ENCODE peak calls at places on chromosomes 13 and 19, in eight cellular contexts. One of them, this sample, is unnamed.

GRCh38 chr13:87893982-87894527 is 222.9 kb downstream of the SLITRK5 start:
- DNase-seq in tibial nerve: no peak
- DNase-seq in glutamatergic neuron: no peak
- DNase-seq in left lung: no peak
- DNase-seq in activated CD8-positive, alpha-beta T cell treated with anti-CD3 and anti-CD28 coated beads for 36 hours: no peak
- DNase-seq in colonic mucosa: no peak
- DNase-seq in psoas muscle: no peak
- DNase-seq in sigmoid colon: no peak
- DNase-seq in this sample: no peak

GRCh38 chr19:49718511-49718910 is 27.6 kb downstream of the CPT1C start:
- DNase-seq in left lung: no peak
- DNase-seq in colonic mucosa: no peak
- DNase-seq in activated CD8-positive, alpha-beta T cell treated with anti-CD3 and anti-CD28 coated beads for 36 hours: no peak
- DNase-seq in glutamatergic neuron: no peak
- DNase-seq in sigmoid colon: no peak
- DNase-seq in tibial nerve: no peak
- DNase-seq in psoas muscle: no peak
- DNase-seq in this sample: no peak

GRCh38 chr13:98918771-98919170 is 59.1 kb downstream of the DOCK9 start:
- DNase-seq in left lung: no peak
- DNase-seq in psoas muscle: no peak
- DNase-seq in activated CD8-positive, alpha-beta T cell treated with anti-CD3 and anti-CD28 coated beads for 36 hours: no peak
- DNase-seq in sigmoid colon: no peak
- DNase-seq in colonic mucosa: no peak
- DNase-seq in glutamatergic neuron: no peak
- DNase-seq in tibial nerve: no peak
- DNase-seq in this sample: no peak

GRCh38 chr13:45936621-45937020 is 85.1 kb upstream of the SIAH3 start:
- DNase-seq in left lung: no peak
- DNase-seq in sigmoid colon: no peak
- DNase-seq in colonic mucosa: no peak
- DNase-seq in glutamatergic neuron: no peak
- DNase-seq in tibial nerve: no peak
- DNase-seq in activated CD8-positive, alpha-beta T cell treated with anti-CD3 and anti-CD28 coated beads for 36 hours: no peak
- DNase-seq in psoas muscle: no peak
- DNase-seq in this sample: no peak

GRCh38 chr19:34282611-34283519 is 28.5 kb downstream of the GARRE1 start:
- DNase-seq in psoas muscle: no peak
- DNase-seq in activated CD8-positive, alpha-beta T cell treated with anti-CD3 and anti-CD28 coated beads for 36 hours: no peak
- DNase-seq in sigmoid colon: no peak
- DNase-seq in glutamatergic neuron: no peak
- DNase-seq in tibial nerve: no peak
- DNase-seq in left lung: no peak
- DNase-seq in colonic mucosa: no peak
- DNase-seq in this sample: peak

GRCh38 chr13:75544681-75545333 is 4.8 kb upstream of the UCHL3 start:
- DNase-seq in tibial nerve: no peak
- DNase-seq in left lung: no peak
- DNase-seq in activated CD8-positive, alpha-beta T cell treated with anti-CD3 and anti-CD28 coated beads for 36 hours: no peak
- DNase-seq in sigmoid colon: no peak
- DNase-seq in colonic mucosa: no peak
- DNase-seq in psoas muscle: no peak
- DNase-seq in glutamatergic neuron: no peak
- DNase-seq in this sample: no peak

GRCh38 chr19:16143399-16144215 is at the start of gene HSH2D:
- DNase-seq in colonic mucosa: peak
- DNase-seq in glutamatergic neuron: no peak
- DNase-seq in psoas muscle: peak
- DNase-seq in tibial nerve: no peak
- DNase-seq in activated CD8-positive, alpha-beta T cell treated with anti-CD3 and anti-CD28 coated beads for 36 hours: peak
- DNase-seq in sigmoid colon: no peak
- DNase-seq in left lung: peak
- DNase-seq in this sample: peak

GRCh38 chr19:32869369-32870153 is at the start of gene SLC7A9:
- DNase-seq in psoas muscle: peak
- DNase-seq in activated CD8-positive, alpha-beta T cell treated with anti-CD3 and anti-CD28 coated beads for 36 hours: no peak
- DNase-seq in sigmoid colon: peak
- DNase-seq in colonic mucosa: no peak
- DNase-seq in tibial nerve: no peak
- DNase-seq in glutamatergic neuron: no peak
- DNase-seq in left lung: no peak
- DNase-seq in this sample: no peak

GRCh38 chr19:10501971-10502523 is 1.1 kb downstream of the KEAP1 start:
- DNase-seq in left lung: peak
- DNase-seq in activated CD8-positive, alpha-beta T cell treated with anti-CD3 and anti-CD28 coated beads for 36 hours: peak
- DNase-seq in glutamatergic neuron: peak
- DNase-seq in sigmoid colon: peak
- DNase-seq in colonic mucosa: peak
- DNase-seq in psoas muscle: peak
- DNase-seq in tibial nerve: peak
- DNase-seq in this sample: peak

GRCh38 chr13:109707044-109707794 is 79.2 kb downstream of the IRS2 start:
- DNase-seq in activated CD8-positive, alpha-beta T cell treated with anti-CD3 and anti-CD28 coated beads for 36 hours: no peak
- DNase-seq in psoas muscle: no peak
- DNase-seq in sigmoid colon: no peak
- DNase-seq in tibial nerve: no peak
- DNase-seq in glutamatergic neuron: peak
- DNase-seq in left lung: no peak
- DNase-seq in colonic mucosa: peak
- DNase-seq in this sample: no peak

GRCh38 chr19:850979-851335 is 1.1 kb upstream of the ELANE start:
- DNase-seq in colonic mucosa: no peak
- DNase-seq in left lung: no peak
- DNase-seq in tibial nerve: no peak
- DNase-seq in glutamatergic neuron: no peak
- DNase-seq in psoas muscle: no peak
- DNase-seq in activated CD8-positive, alpha-beta T cell treated with anti-CD3 and anti-CD28 coated beads for 36 hours: no peak
- DNase-seq in sigmoid colon: no peak
- DNase-seq in this sample: no peak
- TF ChIP-seq CTCF in colonic mucosa: no peak
- TF ChIP-seq CTCF in left lung: no peak
- TF ChIP-seq CTCF in tibial nerve: no peak
- TF ChIP-seq CTCF in glutamatergic neuron: no peak
- TF ChIP-seq CTCF in psoas muscle: no peak
- TF ChIP-seq CTCF in activated CD8-positive, alpha-beta T cell treated with anti-CD3 and anti-CD28 coated beads for 36 hours: no peak
- TF ChIP-seq CTCF in sigmoid colon: no peak
- TF ChIP-seq CTCF in this sample: no peak

GRCh38 chr19:5138606-5139594 is 170.0 kb downstream of the KDM4B start:
- DNase-seq in colonic mucosa: peak
- DNase-seq in sigmoid colon: no peak
- DNase-seq in tibial nerve: no peak
- DNase-seq in left lung: peak
- DNase-seq in psoas muscle: peak
- DNase-seq in activated CD8-positive, alpha-beta T cell treated with anti-CD3 and anti-CD28 coated beads for 36 hours: peak
- DNase-seq in glutamatergic neuron: no peak
- DNase-seq in this sample: no peak

GRCh38 chr19:5134683-5135082 is 165.8 kb downstream of the KDM4B start:
- DNase-seq in glutamatergic neuron: no peak
- DNase-seq in activated CD8-positive, alpha-beta T cell treated with anti-CD3 and anti-CD28 coated beads for 36 hours: no peak
- DNase-seq in colonic mucosa: no peak
- DNase-seq in sigmoid colon: no peak
- DNase-seq in psoas muscle: no peak
- DNase-seq in left lung: no peak
- DNase-seq in tibial nerve: no peak
- DNase-seq in this sample: no peak

GRCh38 chr19:5136060-5136855 is 167.3 kb downstream of the KDM4B start:
- DNase-seq in activated CD8-positive, alpha-beta T cell treated with anti-CD3 and anti-CD28 coated beads for 36 hours: no peak
- DNase-seq in psoas muscle: no peak
- DNase-seq in glutamatergic neuron: no peak
- DNase-seq in colonic mucosa: no peak
- DNase-seq in left lung: no peak
- DNase-seq in tibial nerve: no peak
- DNase-seq in sigmoid colon: no peak
- DNase-seq in this sample: no peak

GRCh38 chr19:5137114-5137513 is 168.2 kb downstream of the KDM4B start:
- DNase-seq in tibial nerve: no peak
- DNase-seq in glutamatergic neuron: no peak
- DNase-seq in psoas muscle: no peak
- DNase-seq in activated CD8-positive, alpha-beta T cell treated with anti-CD3 and anti-CD28 coated beads for 36 hours: no peak
- DNase-seq in colonic mucosa: no peak
- DNase-seq in left lung: no peak
- DNase-seq in sigmoid colon: no peak
- DNase-seq in this sample: no peak

GRCh38 chr19:5137571-5138124 is 168.7 kb downstream of the KDM4B start:
- DNase-seq in sigmoid colon: no peak
- DNase-seq in activated CD8-positive, alpha-beta T cell treated with anti-CD3 and anti-CD28 coated beads for 36 hours: peak
- DNase-seq in psoas muscle: peak
- DNase-seq in tibial nerve: no peak
- DNase-seq in glutamatergic neuron: peak
- DNase-seq in left lung: no peak
- DNase-seq in colonic mucosa: no peak
- DNase-seq in this sample: no peak
- TF ChIP-seq CTCF in sigmoid colon: peak
- TF ChIP-seq CTCF in activated CD8-positive, alpha-beta T cell treated with anti-CD3 and anti-CD28 coated beads for 36 hours: peak
- TF ChIP-seq CTCF in psoas muscle: no peak
- TF ChIP-seq CTCF in tibial nerve: peak
- TF ChIP-seq CTCF in glutamatergic neuron: peak
- TF ChIP-seq CTCF in left lung: no peak
- TF ChIP-seq CTCF in colonic mucosa: no peak
- TF ChIP-seq CTCF in this sample: no peak

GRCh38 chr19:19515764-19516519 is at the start of gene NDUFA13:
- DNase-seq in tibial nerve: peak
- DNase-seq in glutamatergic neuron: peak
- DNase-seq in left lung: peak
- DNase-seq in activated CD8-positive, alpha-beta T cell treated with anti-CD3 and anti-CD28 coated beads for 36 hours: peak
- DNase-seq in sigmoid colon: peak
- DNase-seq in colonic mucosa: peak
- DNase-seq in psoas muscle: peak
- DNase-seq in this sample: peak
- TF ChIP-seq CTCF in tibial nerve: peak
- TF ChIP-seq CTCF in glutamatergic neuron: no peak
- TF ChIP-seq CTCF in left lung: no peak
- TF ChIP-seq CTCF in activated CD8-positive, alpha-beta T cell treated with anti-CD3 and anti-CD28 coated beads for 36 hours: no peak
- TF ChIP-seq CTCF in sigmoid colon: no peak
- TF ChIP-seq CTCF in colonic mucosa: no peak
- TF ChIP-seq CTCF in psoas muscle: peak
- TF ChIP-seq CTCF in this sample: no peak

GRCh38 chr19:52585101-52585500 is 15.0 kb downstream of the ZNF701 start:
- DNase-seq in left lung: peak
- DNase-seq in colonic mucosa: no peak
- DNase-seq in sigmoid colon: no peak
- DNase-seq in activated CD8-positive, alpha-beta T cell treated with anti-CD3 and anti-CD28 coated beads for 36 hours: no peak
- DNase-seq in tibial nerve: no peak
- DNase-seq in glutamatergic neuron: no peak
- DNase-seq in psoas muscle: no peak
- DNase-seq in this sample: no peak

GRCh38 chr19:52592301-52592700 is 22.2 kb downstream of the ZNF701 start:
- DNase-seq in psoas muscle: no peak
- DNase-seq in left lung: no peak
- DNase-seq in glutamatergic neuron: no peak
- DNase-seq in tibial nerve: no peak
- DNase-seq in activated CD8-positive, alpha-beta T cell treated with anti-CD3 and anti-CD28 coated beads for 36 hours: peak
- DNase-seq in colonic mucosa: no peak
- DNase-seq in sigmoid colon: no peak
- DNase-seq in this sample: no peak

GRCh38 chr19:52585604-52586003 is 15.5 kb downstream of the ZNF701 start:
- DNase-seq in colonic mucosa: no peak
- DNase-seq in activated CD8-positive, alpha-beta T cell treated with anti-CD3 and anti-CD28 coated beads for 36 hours: no peak
- DNase-seq in psoas muscle: no peak
- DNase-seq in glutamatergic neuron: no peak
- DNase-seq in left lung: no peak
- DNase-seq in sigmoid colon: no peak
- DNase-seq in tibial nerve: no peak
- DNase-seq in this sample: no peak

GRCh38 chr19:52590728-52591127 is 20.6 kb downstream of the ZNF701 start:
- DNase-seq in tibial nerve: no peak
- DNase-seq in left lung: no peak
- DNase-seq in glutamatergic neuron: no peak
- DNase-seq in activated CD8-positive, alpha-beta T cell treated with anti-CD3 and anti-CD28 coated beads for 36 hours: peak
- DNase-seq in psoas muscle: no peak
- DNase-seq in sigmoid colon: no peak
- DNase-seq in colonic mucosa: no peak
- DNase-seq in this sample: no peak
- TF ChIP-seq CTCF in tibial nerve: no peak
- TF ChIP-seq CTCF in left lung: no peak
- TF ChIP-seq CTCF in glutamatergic neuron: no peak
- TF ChIP-seq CTCF in activated CD8-positive, alpha-beta T cell treated with anti-CD3 and anti-CD28 coated beads for 36 hours: no peak
- TF ChIP-seq CTCF in psoas muscle: no peak
- TF ChIP-seq CTCF in sigmoid colon: no peak
- TF ChIP-seq CTCF in colonic mucosa: no peak
- TF ChIP-seq CTCF in this sample: no peak

GRCh38 chr19:51107406-51108065 is 673 bp downstream of the CTU1 start:
- DNase-seq in tibial nerve: no peak
- DNase-seq in activated CD8-positive, alpha-beta T cell treated with anti-CD3 and anti-CD28 coated beads for 36 hours: peak
- DNase-seq in left lung: no peak
- DNase-seq in sigmoid colon: no peak
- DNase-seq in colonic mucosa: no peak
- DNase-seq in glutamatergic neuron: peak
- DNase-seq in psoas muscle: no peak
- DNase-seq in this sample: no peak
- TF ChIP-seq CTCF in tibial nerve: no peak
- TF ChIP-seq CTCF in activated CD8-positive, alpha-beta T cell treated with anti-CD3 and anti-CD28 coated beads for 36 hours: no peak
- TF ChIP-seq CTCF in left lung: no peak
- TF ChIP-seq CTCF in sigmoid colon: no peak
- TF ChIP-seq CTCF in colonic mucosa: no peak
- TF ChIP-seq CTCF in glutamatergic neuron: no peak
- TF ChIP-seq CTCF in psoas muscle: no peak
- TF ChIP-seq CTCF in this sample: no peak